ENCODE peak calls at places on chromosome 6, in nine cellular contexts. R, D, X, H, W, K, G, E and A are unnamed samples.

GRCh38 chr6:21219856-21220255 is 373.7 kb upstream of the SOX4 start:
- DNase-seq in R (no peak), D (no peak), X (no peak), H (peak; percentile 25), W (no peak), K (no peak), G (no peak), E (no peak), A (no peak)

GRCh38 chr6:70398783-70399730 is 14.3 kb upstream of the FAM135A start:
- DNase-seq in R (peak; percentile 62), D (no peak), X (no peak), H (peak; percentile 74), W (no peak), K (peak; percentile 31), G (no peak), E (no peak), A (no peak)

GRCh38 chr6:159461998-159462397 is 231.0 kb downstream of the SOD2 start:
- DNase-seq in R (no peak), D (no peak), X (peak; percentile 67), H (no peak), W (no peak), K (no peak), G (peak; percentile 40), E (no peak), A (peak; percentile 50)

GRCh38 chr6:143727035-143727434 is 49.3 kb downstream of the PHACTR2 start:
- DNase-seq in R (no peak), D (no peak), X (no peak), H (no peak), W (no peak), K (no peak), G (no peak), E (no peak), A (no peak)

GRCh38 chr6:158226655-158227512 is 58.7 kb downstream of the GTF2H5 start:
- DNase-seq in R (no peak), D (peak; percentile 20), X (no peak), H (peak; percentile 44), W (no peak), K (no peak), G (no peak), E (no peak), A (no peak)

GRCh38 chr6:40352006-40352405 is 235.2 kb downstream of the LRFN2 start:
- DNase-seq in R (no peak), D (no peak), X (no peak), H (no peak), W (peak; percentile 6), K (no peak), G (no peak), E (no peak), A (no peak)

GRCh38 chr6:98928688-98929087 is 19.1 kb downstream of the FBXL4 start:
- DNase-seq in R (no peak), D (no peak), X (no peak), H (no peak), W (no peak), K (no peak), G (no peak), E (no peak), A (no peak)

GRCh38 chr6:114339706-114340105 is 3.1 kb downstream of the HS3ST5 start:
- DNase-seq in R (peak; percentile 37), D (no peak), X (no peak), H (no peak), W (no peak), K (no peak), G (no peak), E (no peak), A (no peak)

GRCh38 chr6:14272111-14273085 is 154.8 kb downstream of the CD83 start:
- DNase-seq in R (peak; percentile 43), D (peak; percentile 18), X (no peak), H (no peak), W (no peak), K (no peak), G (no peak), E (no peak), A (no peak)

GRCh38 chr6:133041020-133041419 is 200.1 kb upstream of the EYA4 start:
- DNase-seq in R (no peak), D (no peak), X (no peak), H (no peak), W (no peak), K (no peak), G (no peak), E (no peak), A (no peak)

GRCh38 chr6:17584241-17584803 is 15.8 kb upstream of the FAM8A1 start:
- DNase-seq in R (peak; percentile 88), D (peak; percentile 30), X (no peak), H (peak; percentile 54), W (peak; percentile 79), K (peak; percentile 76), G (peak; percentile 59), E (peak; percentile 65), A (peak; percentile 66)

GRCh38 chr6:136950436-136950835 is 28.3 kb downstream of the SLC35D3 start:
- DNase-seq in R (no peak), D (no peak), X (no peak), H (no peak), W (no peak), K (no peak), G (no peak), E (no peak), A (no peak)

GRCh38 chr6:39279539-39279938 is 34.7 kb downstream of the KCNK17 start:
- DNase-seq in R (no peak), D (no peak), X (no peak), H (no peak), W (no peak), K (no peak), G (no peak), E (no peak), A (no peak)

GRCh38 chr6:2434911-2435310 is 189.5 kb upstream of the GMDS start:
- DNase-seq in R (no peak), D (no peak), X (no peak), H (no peak), W (no peak), K (no peak), G (no peak), E (no peak), A (no peak)

GRCh38 chr6:84428300-84428907 is 201.0 kb upstream of the CEP162 start:
- DNase-seq in R (peak; percentile 78), D (peak; percentile 44), X (no peak), H (peak; percentile 53), W (peak; percentile 45), K (peak; percentile 45), G (peak; percentile 19), E (peak; percentile 34), A (peak; percentile 25)

GRCh38 chr6:150887978-150888563 is 22.6 kb downstream of the MTHFD1L start:
- DNase-seq in R (no peak), D (no peak), X (no peak), H (no peak), W (no peak), K (no peak), G (peak; percentile 24), E (no peak), A (peak; percentile 38)

GRCh38 chr6:135180458-135181332 is at the start of gene MYB:
- DNase-seq in R (peak; percentile 29), D (peak; percentile 85), X (no peak), H (peak; percentile 70), W (no peak), K (peak; percentile 33), G (peak; percentile 87), E (no peak), A (peak; percentile 95)

GRCh38 chr6:170165501-170166117 is 125.3 kb downstream of the DLL1 start:
- DNase-seq in R (no peak), D (no peak), X (no peak), H (no peak), W (no peak), K (no peak), G (no peak), E (no peak), A (no peak)

GRCh38 chr6:89842228-89842627 is 12.5 kb downstream of the CASP8AP2 start:
- DNase-seq in R (no peak), D (no peak), X (no peak), H (no peak), W (no peak), K (peak; percentile 13), G (no peak), E (no peak), A (no peak)

GRCh38 chr6:44076366-44077200 is 50.7 kb downstream of the MRPL14 start:
- DNase-seq in R (no peak), D (no peak), X (no peak), H (no peak), W (no peak), K (no peak), G (peak; percentile 74), E (no peak), A (peak; percentile 81)

GRCh38 chr6:71965404-71965803 is 79.1 kb downstream of the RIMS1 start:
- DNase-seq in R (no peak), D (no peak), X (no peak), H (no peak), W (no peak), K (no peak), G (no peak), E (no peak), A (no peak)

GRCh38 chr6:39357998-39358686 is 35.6 kb upstream of the KCNK16 start:
- DNase-seq in R (peak; percentile 53), D (no peak), X (no peak), H (no peak), W (no peak), K (peak; percentile 44), G (no peak), E (no peak), A (no peak)

GRCh38 chr6:121503633-121504032 is 68.2 kb downstream of the GJA1 start:
- DNase-seq in R (peak; percentile 57), D (no peak), X (no peak), H (no peak), W (no peak), K (no peak), G (no peak), E (no peak), A (no peak)

GRCh38 chr6:67630146-67630545 is 1004.9 kb upstream of the ADGRB3 start:
- DNase-seq in R (peak; percentile 97), D (no peak), X (no peak), H (no peak), W (peak; percentile 68), K (peak; percentile 78), G (no peak), E (no peak), A (no peak)

GRCh38 chr6:35755525-35755924 is 18.7 kb downstream of the ARMC12 start:
- DNase-seq in R (no peak), D (no peak), X (no peak), H (no peak), W (no peak), K (no peak), G (no peak), E (no peak), A (no peak)